ENCODE peak calls at places on chromosome 21, in ten cellular contexts. I, J, L, B, W, N, E, T, M and Y are unnamed samples. For H3K4me1 and H3K9me3, the result is how much of the 10 kb centered on the place peaks cover.

GRCh38 chr21:41163086-41163485 is 4.9 kb upstream of the BACE2 start:
- DNase-seq in L (no peak), W (no peak), I (no peak), E (no peak), B (no peak), N (no peak), M (no peak), T (no peak), J (no peak), Y (no peak)

GRCh38 chr21:33434770-33435360 is 31.7 kb downstream of the IFNGR2 start:
- DNase-seq in E (no peak), W (no peak), T (no peak), I (no peak), N (no peak), L (peak), B (peak), J (no peak), M (no peak), Y (no peak)

GRCh38 chr21:40120944-40121575 is 253.8 kb downstream of the PCP4 start:
- DNase-seq in M (no peak), L (no peak), W (no peak), B (no peak), T (no peak), J (peak), N (no peak), I (no peak), E (no peak), Y (no peak)

GRCh38 chr21:37166733-37167132 is 93.7 kb downstream of the TTC3 start:
- DNase-seq in M (no peak), W (no peak), J (peak), N (no peak), L (peak), I (peak), B (no peak), T (no peak), E (no peak), Y (no peak)

GRCh38 chr21:46392921-46393320 is 65.8 kb upstream of the DIP2A start:
- DNase-seq in M (peak), L (no peak), T (peak), W (no peak), E (no peak), N (peak), B (no peak), J (no peak), I (no peak), Y (peak)

GRCh38 chr21:36325373-36326010 is 5.5 kb downstream of the MORC3 start:
- DNase-seq in J (no peak), M (no peak), T (no peak), L (no peak), I (no peak), W (no peak), N (no peak), E (no peak), B (no peak), Y (no peak)

GRCh38 chr21:27244356-27244755 is 277.5 kb upstream of the ADAMTS5 start:
- DNase-seq in W (no peak), T (no peak), M (no peak), B (no peak), N (no peak), I (no peak), E (no peak), J (no peak), L (no peak), Y (no peak)

GRCh38 chr21:41217656-41218380 is 49.9 kb downstream of the BACE2 start:
- DNase-seq in I (no peak), W (no peak), J (no peak), E (no peak), N (peak), M (peak), L (no peak), T (peak), B (no peak), Y (no peak)

GRCh38 chr21:33770542-33770941 is 128.2 kb downstream of the ITSN1 start:
- DNase-seq in N (no peak), M (no peak), B (no peak), E (no peak), W (no peak), T (no peak), L (no peak), I (no peak), J (no peak), Y (no peak)

GRCh38 chr21:27532081-27532480 is 565.2 kb upstream of the ADAMTS5 start:
- DNase-seq in I (no peak), W (no peak), T (no peak), N (no peak), M (no peak), B (no peak), J (peak), E (no peak), L (no peak), Y (no peak)

GRCh38 chr21:27425172-27425571 is 458.3 kb upstream of the ADAMTS5 start:
- DNase-seq in N (no peak), L (no peak), M (no peak), B (no peak), I (no peak), E (no peak), W (no peak), J (no peak), T (no peak), Y (no peak)

GRCh38 chr21:29372063-29372802 is 73.5 kb downstream of the BACH1 start:
- DNase-seq in I (peak), J (peak), E (peak), W (peak), L (peak), B (peak), N (peak), M (peak), T (peak), Y (no peak)

GRCh38 chr21:27248791-27249190 is 281.9 kb upstream of the ADAMTS5 start:
- DNase-seq in M (no peak), E (no peak), J (no peak), T (no peak), W (no peak), N (no peak), I (no peak), B (no peak), L (no peak), Y (no peak)

GRCh38 chr21:25733859-25734653 is 648 bp downstream of the ATP5PF start:
- DNase-seq in L (peak), W (no peak), N (no peak), T (peak), J (peak), B (peak), I (no peak), M (no peak), E (peak), Y (no peak)

GRCh38 chr21:46083271-46084040 is 14.5 kb upstream of the COL6A2 start:
- DNase-seq in I (no peak), J (no peak), M (peak), T (no peak), B (no peak), W (no peak), E (no peak), L (no peak), N (peak), Y (no peak)

GRCh38 chr21:36929622-36930021 is 36.8 kb downstream of the HLCS start:
- DNase-seq in I (no peak), E (peak), J (peak), N (no peak), W (no peak), M (peak), B (no peak), T (no peak), L (peak), Y (no peak)

DNA sequence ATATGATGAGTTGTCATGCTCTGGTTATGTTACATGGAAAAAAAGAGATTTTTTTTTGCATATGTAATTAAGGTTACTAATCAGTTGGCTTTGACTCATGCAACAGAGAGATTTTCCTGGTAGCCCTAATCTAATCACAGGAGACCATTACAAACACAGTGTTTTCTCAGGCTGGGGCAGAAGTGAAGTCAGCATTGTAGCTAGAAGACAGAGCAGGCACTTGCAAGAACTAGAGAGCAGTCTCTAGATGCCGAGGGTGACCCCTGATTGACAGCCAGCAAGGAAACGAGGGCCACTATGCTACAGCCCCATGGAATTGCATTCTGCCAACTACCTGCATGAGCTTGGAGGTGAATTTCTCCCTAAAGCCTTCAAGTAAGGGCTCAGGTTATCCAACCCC is 151.3 kb downstream of the RUNX1 start:
- DNase-seq in B (no peak), T (no peak), E (no peak), N (no peak), I (no peak), M (no peak), J (no peak), L (no peak), W (no peak), Y (no peak)
- H3K4me1 ChIP-seq in B (under half), T (under half), E (under half), N (under half), I (under half), M (under half), J (under half), L (under half), W (under half), Y (under half)

DNA sequence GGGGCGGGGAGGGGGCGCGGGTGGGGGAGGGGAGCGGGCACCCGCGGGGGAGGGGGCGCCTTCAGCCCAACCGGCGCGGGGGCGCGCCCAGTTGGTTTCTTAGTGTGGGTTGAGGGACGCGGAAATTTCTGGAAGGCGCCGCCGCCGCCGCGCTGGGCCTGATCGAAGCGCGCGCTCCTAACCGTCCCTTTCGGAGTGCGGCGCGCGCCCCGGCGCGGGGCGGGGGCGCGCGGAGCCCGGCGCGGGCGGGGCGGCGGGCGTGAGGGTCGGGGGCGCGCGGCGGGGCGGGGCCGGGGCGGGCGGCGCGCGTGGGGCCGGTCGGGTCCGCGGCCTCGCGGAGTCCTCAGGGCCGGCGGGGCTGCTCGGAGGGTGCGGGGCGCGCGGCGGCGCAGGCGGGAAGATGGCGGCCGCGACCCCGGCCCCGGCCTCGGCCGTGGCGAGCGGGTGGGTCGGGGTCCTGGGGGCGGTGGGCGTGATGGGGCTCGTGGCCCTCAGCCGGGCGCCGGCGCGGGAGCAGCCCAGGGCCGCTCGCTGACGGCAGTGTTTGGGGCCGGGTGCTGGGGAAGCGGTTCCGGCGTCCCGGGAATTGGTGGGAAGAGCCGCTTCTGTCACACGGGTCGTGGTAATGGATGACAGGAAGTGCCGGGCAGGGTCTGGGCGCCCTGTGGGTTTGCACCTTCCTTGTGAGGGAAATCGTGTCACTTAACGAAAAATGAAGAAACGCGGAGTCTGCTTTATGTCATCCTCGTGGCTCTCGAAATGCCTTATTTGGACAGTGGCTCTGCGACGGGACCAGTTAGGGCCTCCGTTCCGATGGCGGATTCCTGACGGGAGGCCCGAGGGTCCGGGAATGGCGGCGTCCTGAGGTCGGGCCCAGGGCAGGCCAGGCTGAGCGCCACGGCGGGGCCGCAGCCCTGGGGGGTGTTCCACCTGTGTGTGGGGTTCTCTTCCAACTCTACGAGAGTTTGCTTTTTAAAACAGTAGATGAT is 764 bp downstream of the PKNOX1 start:
- DNase-seq in B (peak), M (peak), W (no peak), N (no peak), T (peak), E (peak), I (no peak), L (peak), J (peak), Y (peak)
- TF ChIP-seq POLR2A in B (peak), M (no peak), W (peak), N (peak), T (no peak), E (peak), I (no peak), L (no peak), J (peak), Y (no peak)

GRCh38 chr21:18524097-18524496 is 120.5 kb upstream of the TMPRSS15 start:
- DNase-seq in J (no peak), L (no peak), M (no peak), T (no peak), E (no peak), B (no peak), W (no peak), I (no peak), N (no peak), Y (no peak)

GRCh38 chr21:18529253-18529652 is 125.7 kb upstream of the TMPRSS15 start:
- DNase-seq in N (no peak), I (no peak), L (peak), J (no peak), M (no peak), T (no peak), B (no peak), W (no peak), E (no peak), Y (no peak)
- H3K9me3 ChIP-seq in N (under half), I (under half), L (under half), J (under half), M (under half), T (under half), B (under half), W (under half), E (under half), Y (under half)

GRCh38 chr21:44869860-44870747 is 3.4 kb downstream of the PTTG1IP start:
- DNase-seq in J (peak), E (no peak), W (no peak), B (peak), M (peak), T (peak), I (peak), L (peak), N (peak), Y (peak)

GRCh38 chr21:44871576-44872265 is 1.8 kb downstream of the PTTG1IP start:
- DNase-seq in B (peak), E (peak), T (peak), W (no peak), L (peak), N (no peak), J (peak), M (peak), I (no peak), Y (no peak)

GRCh38 chr21:44872568-44873355 is 728 bp downstream of the PTTG1IP start:
- DNase-seq in T (no peak), E (no peak), N (peak), W (no peak), M (peak), J (no peak), I (no peak), B (peak), L (peak), Y (peak)

GRCh38 chr21:44872266-44872567 is 1.3 kb downstream of the PTTG1IP start:
- DNase-seq in J (no peak), M (no peak), B (no peak), I (no peak), T (no peak), N (no peak), L (no peak), W (no peak), E (no peak), Y (no peak)

DNA sequence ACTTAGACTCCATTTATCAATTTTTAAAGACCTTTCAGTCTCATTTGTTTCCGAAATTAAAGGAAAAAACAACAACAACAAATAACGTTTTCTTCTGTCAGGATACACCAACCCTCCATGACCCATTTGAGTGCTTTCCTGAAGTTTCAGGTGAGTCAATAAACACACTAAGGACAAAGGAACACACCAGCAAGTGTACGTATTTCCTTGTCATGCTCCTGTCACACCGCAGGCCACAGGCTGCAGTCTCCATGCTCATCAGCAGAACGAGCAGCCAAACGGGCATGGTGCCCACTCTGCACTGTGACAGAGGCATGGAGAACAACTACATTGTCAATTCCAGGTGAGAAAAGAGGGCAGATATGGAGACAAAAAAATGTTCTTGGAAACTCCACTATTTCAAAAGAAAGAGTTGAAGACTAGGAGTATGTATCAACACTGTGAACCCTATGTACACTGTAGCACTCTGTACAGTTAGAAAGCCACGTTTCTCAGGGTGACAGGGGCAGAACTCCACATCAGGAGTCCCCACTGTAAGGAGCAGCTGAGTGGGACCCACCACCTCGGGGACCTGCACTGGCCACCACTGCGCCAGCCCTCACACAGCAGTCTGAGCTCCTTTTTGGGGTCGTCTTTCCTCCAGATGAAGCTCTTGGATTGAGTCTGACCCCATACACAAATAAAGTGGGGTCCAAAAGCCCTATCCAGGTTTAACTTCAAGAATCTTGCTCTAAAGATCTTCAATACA is 2.6 kb downstream of the PTTG1IP start:
- DNase-seq in B (peak), N (no peak), E (peak), W (no peak), J (no peak), I (peak), T (peak), L (peak), M (peak), Y (peak)
- H3K4me1 ChIP-seq in B (half or more), N (under half), E (half or more), W (half or more), J (half or more), I (under half), T (half or more), L (half or more), M (under half), Y (under half)

GRCh38 chr21:38913120-38913975 is 107.6 kb downstream of the ETS2 start:
- DNase-seq in J (peak), T (peak), I (peak), M (peak), L (peak), N (peak), W (no peak), B (peak), E (peak), Y (peak)
- TF ChIP-seq POLR2A in J (no peak), T (no peak), I (no peak), M (no peak), L (no peak), N (peak), W (no peak), B (no peak), E (peak), Y (no peak)

GRCh38 chr21:44527983-44528633 is 11.9 kb downstream of the KRTAP10-1 start:
- DNase-seq in M (no peak), J (no peak), I (no peak), W (no peak), B (no peak), N (peak), L (no peak), E (peak), T (peak), Y (no peak)
- H3K9me3 ChIP-seq in M (under half), J (under half), I (under half), W (under half), B (under half), N (under half), L (under half), E (under half), T (under half), Y (under half)